ENCODE peak calls at places on chromosomes 2 and 18, in eight cellular contexts. One of them, this sample, is unnamed. For H3K4me1 and H3K27me3, the result is how much of the 10 kb centered on the place peaks cover.

GRCh38 chr2:210715560-210715959 is 159.2 kb downstream of the CPS1 start:
- DNase-seq in HepG2: no peak
- DNase-seq in upper lobe of right lung: no peak
- DNase-seq in right lobe of liver: no peak
- DNase-seq in tibial artery: no peak
- DNase-seq in keratinocyte: no peak
- DNase-seq in neuronal stem cell: no peak
- DNase-seq in breast epithelium: no peak
- DNase-seq in this sample: no peak

GRCh38 chr2:120515759-120516295 is 169.9 kb downstream of the INHBB start:
- DNase-seq in right lobe of liver: no peak
- DNase-seq in HepG2: no peak
- DNase-seq in upper lobe of right lung: no peak
- DNase-seq in neuronal stem cell: no peak
- DNase-seq in breast epithelium: no peak
- DNase-seq in tibial artery: no peak
- DNase-seq in keratinocyte: no peak
- DNase-seq in this sample: no peak

GRCh38 chr2:216012133-216012829 is 1.1 kb downstream of the MREG start:
- DNase-seq in neuronal stem cell: no peak
- DNase-seq in tibial artery: no peak
- DNase-seq in right lobe of liver: no peak
- DNase-seq in HepG2: peak
- DNase-seq in upper lobe of right lung: no peak
- DNase-seq in keratinocyte: peak
- DNase-seq in breast epithelium: no peak
- DNase-seq in this sample: no peak

GRCh38 chr2:42241517-42241916 is 72.4 kb downstream of the EML4 start:
- DNase-seq in HepG2: no peak
- DNase-seq in tibial artery: no peak
- DNase-seq in breast epithelium: no peak
- DNase-seq in upper lobe of right lung: no peak
- DNase-seq in right lobe of liver: no peak
- DNase-seq in keratinocyte: no peak
- DNase-seq in neuronal stem cell: no peak
- DNase-seq in this sample: no peak

GRCh38 chr2:232420463-232421188 is 14.0 kb downstream of the ALPG start:
- DNase-seq in keratinocyte: no peak
- DNase-seq in upper lobe of right lung: peak
- DNase-seq in right lobe of liver: no peak
- DNase-seq in neuronal stem cell: no peak
- DNase-seq in tibial artery: no peak
- DNase-seq in breast epithelium: peak
- DNase-seq in HepG2: peak
- DNase-seq in this sample: no peak

GRCh38 chr2:152488075-152488474 is 153.1 kb downstream of the FMNL2 start:
- DNase-seq in right lobe of liver: no peak
- DNase-seq in HepG2: no peak
- DNase-seq in tibial artery: no peak
- DNase-seq in keratinocyte: no peak
- DNase-seq in neuronal stem cell: no peak
- DNase-seq in breast epithelium: no peak
- DNase-seq in upper lobe of right lung: no peak
- DNase-seq in this sample: no peak

GRCh38 chr18:48817021-48817461 is 133.7 kb downstream of the SMAD7 start:
- DNase-seq in right lobe of liver: peak
- DNase-seq in breast epithelium: peak
- DNase-seq in tibial artery: peak
- DNase-seq in keratinocyte: no peak
- DNase-seq in neuronal stem cell: no peak
- DNase-seq in upper lobe of right lung: peak
- DNase-seq in HepG2: no peak
- DNase-seq in this sample: no peak

GRCh38 chr2:152558174-152559091 is 158.8 kb downstream of the PRPF40A start:
- DNase-seq in upper lobe of right lung: no peak
- DNase-seq in tibial artery: no peak
- DNase-seq in breast epithelium: no peak
- DNase-seq in keratinocyte: no peak
- DNase-seq in HepG2: no peak
- DNase-seq in neuronal stem cell: no peak
- DNase-seq in right lobe of liver: no peak
- DNase-seq in this sample: no peak

GRCh38 chr18:46338761-46339160 is 234.6 kb downstream of the HAUS1 start:
- DNase-seq in HepG2: no peak
- DNase-seq in breast epithelium: no peak
- DNase-seq in upper lobe of right lung: peak
- DNase-seq in right lobe of liver: no peak
- DNase-seq in keratinocyte: no peak
- DNase-seq in neuronal stem cell: no peak
- DNase-seq in tibial artery: peak
- DNase-seq in this sample: no peak

GRCh38 chr18:46335551-46336059 is 231.4 kb downstream of the HAUS1 start:
- DNase-seq in breast epithelium: no peak
- DNase-seq in HepG2: no peak
- DNase-seq in keratinocyte: no peak
- DNase-seq in tibial artery: peak
- DNase-seq in upper lobe of right lung: peak
- DNase-seq in right lobe of liver: no peak
- DNase-seq in neuronal stem cell: peak
- DNase-seq in this sample: no peak

GRCh38 chr18:46338213-46338612 is 234.0 kb downstream of the HAUS1 start:
- DNase-seq in tibial artery: no peak
- DNase-seq in breast epithelium: no peak
- DNase-seq in upper lobe of right lung: peak
- DNase-seq in HepG2: no peak
- DNase-seq in neuronal stem cell: no peak
- DNase-seq in keratinocyte: no peak
- DNase-seq in right lobe of liver: no peak
- DNase-seq in this sample: no peak

GRCh38 chr18:46336278-46337205 is 232.4 kb downstream of the HAUS1 start:
- DNase-seq in keratinocyte: no peak
- DNase-seq in neuronal stem cell: no peak
- DNase-seq in right lobe of liver: no peak
- DNase-seq in HepG2: no peak
- DNase-seq in upper lobe of right lung: peak
- DNase-seq in breast epithelium: no peak
- DNase-seq in tibial artery: peak
- DNase-seq in this sample: no peak

GRCh38 chr18:46337206-46337710 is 233.1 kb downstream of the HAUS1 start:
- DNase-seq in HepG2: no peak
- DNase-seq in breast epithelium: no peak
- DNase-seq in keratinocyte: no peak
- DNase-seq in right lobe of liver: no peak
- DNase-seq in tibial artery: no peak
- DNase-seq in neuronal stem cell: no peak
- DNase-seq in upper lobe of right lung: no peak
- DNase-seq in this sample: no peak
- H3K4me1 ChIP-seq in HepG2: under half
- H3K4me1 ChIP-seq in breast epithelium: under half
- H3K4me1 ChIP-seq in keratinocyte: under half
- H3K4me1 ChIP-seq in right lobe of liver: under half
- H3K4me1 ChIP-seq in tibial artery: under half
- H3K4me1 ChIP-seq in neuronal stem cell: under half
- H3K4me1 ChIP-seq in upper lobe of right lung: under half
- H3K4me1 ChIP-seq in this sample: under half

DNA sequence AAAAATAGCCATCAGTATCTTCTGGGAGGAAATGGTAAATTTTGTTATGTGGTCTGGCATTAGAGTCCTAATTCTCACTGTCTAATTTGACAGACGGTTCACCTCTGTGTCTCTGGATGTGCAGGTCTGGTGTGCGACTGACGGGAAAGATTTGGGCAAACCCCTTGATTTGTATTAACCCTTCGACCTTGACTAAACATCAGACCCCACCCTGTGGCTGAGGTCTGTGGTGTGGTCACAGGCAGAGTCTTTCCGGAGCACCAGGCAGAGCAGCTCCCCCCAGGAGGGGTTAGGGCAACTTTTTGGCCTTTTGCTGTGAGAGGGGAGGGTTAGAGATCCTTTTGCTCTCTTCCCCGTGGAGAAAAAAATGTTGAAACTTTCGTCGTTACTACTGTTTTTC is 6.4 kb downstream of the TWIST2 start:
- DNase-seq in HepG2: no peak
- DNase-seq in breast epithelium: no peak
- DNase-seq in right lobe of liver: no peak
- DNase-seq in tibial artery: no peak
- DNase-seq in neuronal stem cell: no peak
- DNase-seq in keratinocyte: no peak
- DNase-seq in upper lobe of right lung: no peak
- DNase-seq in this sample: no peak
- H3K27me3 ChIP-seq in HepG2: half or more
- H3K27me3 ChIP-seq in breast epithelium: under half
- H3K27me3 ChIP-seq in right lobe of liver: under half
- H3K27me3 ChIP-seq in tibial artery: under half
- H3K27me3 ChIP-seq in neuronal stem cell: under half
- H3K27me3 ChIP-seq in keratinocyte: under half
- H3K27me3 ChIP-seq in upper lobe of right lung: under half
- H3K27me3 ChIP-seq in this sample: under half

DNA sequence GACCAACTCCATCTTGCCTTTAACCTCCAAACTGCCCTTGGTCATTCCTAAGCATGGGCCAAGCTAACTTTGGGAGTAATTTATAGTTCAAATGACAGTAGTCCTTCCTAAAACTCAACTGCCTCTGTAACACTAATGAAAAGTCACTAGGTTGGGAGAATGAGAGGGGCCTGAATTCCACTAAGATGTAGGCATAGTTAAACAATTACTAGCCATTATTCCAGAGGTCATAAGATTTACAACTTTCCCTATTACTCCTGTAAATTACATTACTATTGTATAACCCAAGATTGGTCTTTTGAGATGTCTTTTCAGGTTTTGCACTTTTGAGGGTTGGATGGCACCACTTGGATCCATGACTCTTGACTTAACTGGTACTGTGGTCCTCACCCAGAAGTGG is 94.6 kb downstream of the SPP2 start:
- DNase-seq in HepG2: no peak
- DNase-seq in upper lobe of right lung: no peak
- DNase-seq in tibial artery: no peak
- DNase-seq in neuronal stem cell: no peak
- DNase-seq in breast epithelium: no peak
- DNase-seq in keratinocyte: no peak
- DNase-seq in right lobe of liver: no peak
- DNase-seq in this sample: no peak
- H3K27ac ChIP-seq in HepG2: no peak
- H3K27ac ChIP-seq in upper lobe of right lung: no peak
- H3K27ac ChIP-seq in tibial artery: no peak
- H3K27ac ChIP-seq in neuronal stem cell: no peak
- H3K27ac ChIP-seq in breast epithelium: no peak
- H3K27ac ChIP-seq in keratinocyte: no peak
- H3K27ac ChIP-seq in right lobe of liver: no peak
- H3K27ac ChIP-seq in this sample: no peak

GRCh38 chr2:85795331-85796045 is 41.7 kb downstream of the ATOH8 start:
- DNase-seq in neuronal stem cell: no peak
- DNase-seq in right lobe of liver: no peak
- DNase-seq in HepG2: no peak
- DNase-seq in keratinocyte: no peak
- DNase-seq in tibial artery: peak
- DNase-seq in upper lobe of right lung: peak
- DNase-seq in breast epithelium: no peak
- DNase-seq in this sample: no peak
- H3K4me1 ChIP-seq in neuronal stem cell: under half
- H3K4me1 ChIP-seq in right lobe of liver: under half
- H3K4me1 ChIP-seq in HepG2: half or more
- H3K4me1 ChIP-seq in keratinocyte: under half
- H3K4me1 ChIP-seq in tibial artery: half or more
- H3K4me1 ChIP-seq in upper lobe of right lung: half or more
- H3K4me1 ChIP-seq in breast epithelium: under half
- H3K4me1 ChIP-seq in this sample: under half

DNA sequence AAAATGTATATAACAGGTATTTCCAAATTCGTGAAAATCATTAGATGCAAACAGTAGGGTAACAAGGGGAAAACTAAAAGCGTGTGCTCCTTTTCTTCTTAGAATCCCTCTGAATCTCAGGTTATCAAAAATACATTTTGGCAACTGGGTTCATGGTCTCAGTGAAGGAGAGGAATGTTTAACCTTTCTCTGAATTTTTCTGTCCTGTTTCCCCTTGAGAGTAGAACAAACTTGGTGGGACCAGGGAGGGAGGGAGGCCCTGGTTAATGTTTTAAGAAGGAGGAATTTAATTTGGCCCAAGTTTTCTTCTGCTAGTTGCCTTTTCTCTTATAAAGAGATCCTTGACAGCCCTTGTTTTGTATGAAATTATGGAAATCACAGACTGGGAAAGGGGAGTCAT is 12.2 kb upstream of the POU3F3 start:
- DNase-seq in tibial artery: no peak
- DNase-seq in breast epithelium: no peak
- DNase-seq in right lobe of liver: no peak
- DNase-seq in keratinocyte: no peak
- DNase-seq in upper lobe of right lung: no peak
- DNase-seq in HepG2: no peak
- DNase-seq in neuronal stem cell: no peak
- DNase-seq in this sample: no peak
- H3K27me3 ChIP-seq in tibial artery: half or more
- H3K27me3 ChIP-seq in breast epithelium: half or more
- H3K27me3 ChIP-seq in right lobe of liver: under half
- H3K27me3 ChIP-seq in keratinocyte: half or more
- H3K27me3 ChIP-seq in upper lobe of right lung: half or more
- H3K27me3 ChIP-seq in HepG2: under half
- H3K27me3 ChIP-seq in neuronal stem cell: under half
- H3K27me3 ChIP-seq in this sample: under half

GRCh38 chr2:159214325-159214865 is 72.1 kb downstream of the WDSUB1 start:
- DNase-seq in keratinocyte: no peak
- DNase-seq in HepG2: no peak
- DNase-seq in tibial artery: no peak
- DNase-seq in upper lobe of right lung: no peak
- DNase-seq in neuronal stem cell: no peak
- DNase-seq in right lobe of liver: no peak
- DNase-seq in breast epithelium: no peak
- DNase-seq in this sample: no peak
- H3K27ac ChIP-seq in keratinocyte: no peak
- H3K27ac ChIP-seq in HepG2: no peak
- H3K27ac ChIP-seq in tibial artery: no peak
- H3K27ac ChIP-seq in upper lobe of right lung: no peak
- H3K27ac ChIP-seq in neuronal stem cell: no peak
- H3K27ac ChIP-seq in right lobe of liver: no peak
- H3K27ac ChIP-seq in breast epithelium: no peak
- H3K27ac ChIP-seq in this sample: no peak